ENCODE peak calls at places on chromosomes 2 and 18, in four cellular contexts. One of them, this sample, is unnamed.
A peak's percentile ranks its signal among the peaks of the same experiment; 100 is the strongest.

GRCh38 chr2:160652236-160652635 is 158.6 kb upstream of the RBMS1 start:
- DNase-seq in H1: no peak
- DNase-seq in K562: no peak
- DNase-seq in GM12878: no peak
- DNase-seq in this sample: no peak

GRCh38 chr18:62101236-62101635 is 85.6 kb downstream of the PIGN start:
- DNase-seq in H1: no peak
- DNase-seq in K562: no peak
- DNase-seq in GM12878: no peak
- DNase-seq in this sample: no peak

GRCh38 chr2:238929242-238930081 is 81.6 kb downstream of the TWIST2 start:
- DNase-seq in H1: no peak
- DNase-seq in K562: no peak
- DNase-seq in GM12878: no peak
- DNase-seq in this sample: no peak

GRCh38 chr2:109339519-109339991 is 210.6 kb downstream of the SH3RF3 start:
- DNase-seq in H1: peak; percentile 14
- DNase-seq in K562: no peak
- DNase-seq in GM12878: no peak
- DNase-seq in this sample: no peak

GRCh38 chr2:176827269-176827668 is 385.3 kb upstream of the HNRNPA3 start:
- DNase-seq in H1: no peak
- DNase-seq in K562: no peak
- DNase-seq in GM12878: peak; percentile 7
- DNase-seq in this sample: no peak

GRCh38 chr2:173407176-173407575 is 52.5 kb downstream of the CDCA7 start:
- DNase-seq in H1: no peak
- DNase-seq in K562: no peak
- DNase-seq in GM12878: no peak
- DNase-seq in this sample: no peak

GRCh38 chr18:10304853-10305252 is 149.6 kb upstream of the APCDD1 start:
- DNase-seq in H1: no peak
- DNase-seq in K562: no peak
- DNase-seq in GM12878: no peak
- DNase-seq in this sample: no peak

GRCh38 chr18:7678801-7679200 is 111.7 kb downstream of the PTPRM start:
- DNase-seq in H1: no peak
- DNase-seq in K562: no peak
- DNase-seq in GM12878: no peak
- DNase-seq in this sample: no peak

GRCh38 chr18:55637204-55637603 is 49.2 kb upstream of the TCF4 start:
- DNase-seq in H1: no peak
- DNase-seq in K562: no peak
- DNase-seq in GM12878: no peak
- DNase-seq in this sample: peak; percentile 10

GRCh38 chr2:222320441-222321395 is 21.9 kb upstream of the PAX3 start:
- DNase-seq in H1: peak; percentile 65
- DNase-seq in K562: no peak
- DNase-seq in GM12878: no peak
- DNase-seq in this sample: no peak

GRCh38 chr2:45274190-45274926 is 265.1 kb upstream of the SIX2 start:
- DNase-seq in H1: no peak
- DNase-seq in K562: no peak
- DNase-seq in GM12878: no peak
- DNase-seq in this sample: peak; percentile 95

GRCh38 chr2:224586127-224586702 is 1.1 kb upstream of the CUL3 start:
- DNase-seq in H1: no peak
- DNase-seq in K562: no peak
- DNase-seq in GM12878: no peak
- DNase-seq in this sample: no peak

GRCh38 chr2:189267925-189268579 is 88.5 kb upstream of the COL5A2 start:
- DNase-seq in H1: no peak
- DNase-seq in K562: no peak
- DNase-seq in GM12878: no peak
- DNase-seq in this sample: no peak

GRCh38 chr18:35408843-35409261 is 31.7 kb upstream of the ZNF396 start:
- DNase-seq in H1: no peak
- DNase-seq in K562: no peak
- DNase-seq in GM12878: no peak
- DNase-seq in this sample: peak; percentile 65

GRCh38 chr2:215435809-215436704 is at the start of gene FN1:
- DNase-seq in H1: peak; percentile 91
- DNase-seq in K562: peak; percentile 86
- DNase-seq in GM12878: no peak
- DNase-seq in this sample: peak; percentile 91

GRCh38 chr2:168180914-168181313 is 66.5 kb downstream of the STK39 start:
- DNase-seq in H1: no peak
- DNase-seq in K562: no peak
- DNase-seq in GM12878: no peak
- DNase-seq in this sample: peak; percentile 94

GRCh38 chr18:12657849-12658829 is at the start of gene SPIRE1:
- DNase-seq in H1: peak; percentile 79
- DNase-seq in K562: peak; percentile 83
- DNase-seq in GM12878: no peak
- DNase-seq in this sample: peak; percentile 29

GRCh38 chr18:43914017-43914416 is 636.7 kb upstream of the SYT4 start:
- DNase-seq in H1: no peak
- DNase-seq in K562: no peak
- DNase-seq in GM12878: no peak
- DNase-seq in this sample: no peak

GRCh38 chr2:63034575-63034974 is 16.1 kb upstream of the OTX1 start:
- DNase-seq in H1: no peak
- DNase-seq in K562: no peak
- DNase-seq in GM12878: no peak
- DNase-seq in this sample: no peak

GRCh38 chr2:141021611-141022010 is 1109.2 kb downstream of the LRP1B start:
- DNase-seq in H1: no peak
- DNase-seq in K562: no peak
- DNase-seq in GM12878: no peak
- DNase-seq in this sample: no peak

GRCh38 chr2:181949047-181949446 is 36.6 kb upstream of the PPP1R1C start:
- DNase-seq in H1: no peak
- DNase-seq in K562: no peak
- DNase-seq in GM12878: no peak
- DNase-seq in this sample: no peak

GRCh38 chr2:196409376-196409775 is 230.1 kb upstream of the CCDC150 start:
- DNase-seq in H1: no peak
- DNase-seq in K562: no peak
- DNase-seq in GM12878: peak; percentile 68
- DNase-seq in this sample: no peak

GRCh38 chr2:170222842-170223241 is 44.9 kb downstream of the MYO3B start:
- DNase-seq in H1: no peak
- DNase-seq in K562: no peak
- DNase-seq in GM12878: no peak
- DNase-seq in this sample: no peak
- TF ChIP-seq SRF in H1: no peak
- TF ChIP-seq SRF in K562: no peak
- TF ChIP-seq SRF in GM12878: no peak
- TF ChIP-seq SRF in this sample: no peak

DNA sequence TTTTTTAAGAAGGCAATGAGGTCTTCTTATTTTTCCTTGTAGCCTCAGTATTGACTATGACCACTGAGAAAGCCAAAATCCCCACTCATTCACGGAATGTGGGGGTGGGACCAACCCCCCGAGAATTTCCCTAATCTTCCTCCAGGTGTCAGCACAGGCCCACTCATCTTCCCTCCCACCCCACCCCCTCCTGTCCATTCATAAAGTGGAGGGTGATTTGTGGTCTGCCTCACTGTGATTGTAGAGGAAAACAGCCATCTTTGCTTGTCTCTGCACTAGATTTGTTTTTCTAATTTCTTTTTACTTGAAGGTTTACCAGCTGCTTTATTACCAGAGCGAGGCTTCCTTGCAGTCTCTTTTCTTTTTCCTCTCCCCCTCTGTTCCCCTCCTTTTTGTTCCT is 171.7 kb downstream of the ICOS start:
- DNase-seq in H1: no peak
- DNase-seq in K562: peak; percentile 72
- DNase-seq in GM12878: no peak
- DNase-seq in this sample: peak; percentile 11
- TF ChIP-seq HDAC2 in H1: no peak
- TF ChIP-seq HDAC2 in K562: no peak
- TF ChIP-seq HDAC2 in GM12878: no peak
- TF ChIP-seq HDAC2 in this sample: no peak

GRCh38 chr18:49459404-49460171 is 857 bp downstream of the DYM start:
- DNase-seq in H1: no peak
- DNase-seq in K562: no peak
- DNase-seq in GM12878: no peak
- DNase-seq in this sample: no peak

GRCh38 chr18:49461602-49461977 is 1.1 kb upstream of the DYM start:
- DNase-seq in H1: no peak
- DNase-seq in K562: no peak
- DNase-seq in GM12878: no peak
- DNase-seq in this sample: no peak

GRCh38 chr18:49457616-49458015 is 2.8 kb downstream of the DYM start:
- DNase-seq in H1: no peak
- DNase-seq in K562: no peak
- DNase-seq in GM12878: no peak
- DNase-seq in this sample: no peak

GRCh38 chr18:49464718-49465598 is 4.5 kb upstream of the DYM start:
- DNase-seq in H1: peak; percentile 59
- DNase-seq in K562: no peak
- DNase-seq in GM12878: no peak
- DNase-seq in this sample: no peak

GRCh38 chr18:49460958-49461601 is 635 bp upstream of the DYM start:
- DNase-seq in H1: no peak
- DNase-seq in K562: no peak
- DNase-seq in GM12878: no peak
- DNase-seq in this sample: no peak
- TF ChIP-seq SRF in H1: no peak
- TF ChIP-seq SRF in K562: no peak
- TF ChIP-seq SRF in GM12878: no peak
- TF ChIP-seq SRF in this sample: no peak

GRCh38 chr2:230418341-230419016 is 2.5 kb downstream of the SP100 start:
- DNase-seq in H1: no peak
- DNase-seq in K562: peak; percentile 16
- DNase-seq in GM12878: no peak
- DNase-seq in this sample: no peak
- TF ChIP-seq HDAC2 in H1: no peak
- TF ChIP-seq HDAC2 in K562: no peak
- TF ChIP-seq HDAC2 in GM12878: no peak
- TF ChIP-seq HDAC2 in this sample: no peak

GRCh38 chr2:79005211-79005610 is 20.3 kb upstream of the REG3G start:
- DNase-seq in H1: no peak
- DNase-seq in K562: no peak
- DNase-seq in GM12878: no peak
- DNase-seq in this sample: no peak
- TF ChIP-seq SRF in H1: no peak
- TF ChIP-seq SRF in K562: no peak
- TF ChIP-seq SRF in GM12878: no peak
- TF ChIP-seq SRF in this sample: no peak

DNA sequence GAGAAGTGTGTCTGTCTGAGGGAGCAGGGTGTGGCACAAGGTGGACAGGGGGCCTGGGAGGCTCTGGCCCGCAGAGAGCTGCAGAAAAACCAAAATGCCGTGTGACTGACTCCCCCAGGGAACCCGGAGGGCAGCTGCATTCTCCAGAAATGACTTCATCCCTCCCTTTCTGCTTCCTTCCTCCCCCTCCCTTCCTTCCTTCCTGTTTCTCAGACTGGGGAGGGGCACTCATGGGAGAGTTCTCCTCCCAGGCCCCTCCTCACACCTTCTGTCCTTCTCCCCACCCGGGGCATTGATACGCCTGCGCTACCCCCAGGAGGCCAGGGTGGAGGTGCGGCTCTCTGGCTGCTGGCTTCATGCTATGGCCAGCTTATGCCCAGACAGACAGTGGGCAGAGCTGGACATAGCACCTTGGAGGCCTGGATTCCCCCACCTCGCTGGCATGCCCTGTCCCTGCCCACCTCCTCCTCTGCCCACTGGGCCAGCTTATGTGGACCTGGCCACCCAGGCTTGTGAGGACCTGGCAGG is 8.2 kb upstream of the GPR17 start:
- DNase-seq in H1: no peak
- DNase-seq in K562: peak; percentile 41
- DNase-seq in GM12878: no peak
- DNase-seq in this sample: no peak
- TF ChIP-seq HDAC2 in H1: no peak
- TF ChIP-seq HDAC2 in K562: no peak
- TF ChIP-seq HDAC2 in GM12878: no peak
- TF ChIP-seq HDAC2 in this sample: no peak